ENCODE peak calls at places on chromosome 7, in six cellular contexts. G is HepG2, N is GM12878, F is GM12891, V is H1, P is K562. O is an unnamed sample.

GRCh38 chr7:87192784-87193487 is 26.6 kb downstream of the TMEM243 start:
- DNase-seq in G (no peak), N (no peak), F (no peak), V (no peak), P (no peak), O (no peak)

GRCh38 chr7:2722591-2722990 is 34.6 kb downstream of the AMZ1 start:
- DNase-seq in G (no peak), N (no peak), F (no peak), V (no peak), P (no peak), O (no peak)

GRCh38 chr7:141097430-141097829 is 23.6 kb downstream of the TMEM178B start:
- DNase-seq in G (no peak), N (no peak), F (no peak), V (no peak), P (peak; percentile 31), O (no peak)

GRCh38 chr7:42858570-42858969 is 53.3 kb downstream of the C7orf25 start:
- DNase-seq in G (no peak), N (no peak), F (no peak), V (no peak), P (no peak), O (no peak)

GRCh38 chr7:92872701-92873100 is 36.3 kb upstream of the CDK6 start:
- DNase-seq in G (no peak), N (no peak), F (no peak), V (no peak), P (no peak), O (no peak)

GRCh38 chr7:101163281-101164070 is 1.9 kb downstream of the VGF start:
- DNase-seq in G (no peak), N (no peak), F (no peak), V (peak; percentile 82), P (peak; percentile 74), O (no peak)

GRCh38 chr7:150503581-150503980 is 11.1 kb upstream of the GIMAP7 start:
- DNase-seq in G (no peak), N (no peak), F (no peak), V (no peak), P (no peak), O (no peak)

GRCh38 chr7:1979591-1980560 is 252.9 kb downstream of the MAD1L1 start:
- DNase-seq in G (no peak), N (no peak), F (peak; percentile 79), V (no peak), P (peak; percentile 34), O (peak; percentile 75)

GRCh38 chr7:120260111-120260510 is 12.9 kb upstream of the KCND2 start:
- DNase-seq in G (no peak), N (no peak), F (no peak), V (no peak), P (no peak), O (no peak)

GRCh38 chr7:41881313-41882130 is 178.6 kb upstream of the INHBA start:
- DNase-seq in G (no peak), N (peak; percentile 98), F (peak; percentile 52), V (no peak), P (no peak), O (peak; percentile 52)

GRCh38 chr7:18590259-18590658 is 94.7 kb downstream of the HDAC9 start:
- DNase-seq in G (no peak), N (no peak), F (no peak), V (no peak), P (no peak), O (no peak)

GRCh38 chr7:127900735-127901685 is 130.2 kb downstream of the LRRC4 start:
- DNase-seq in G (no peak), N (peak; percentile 60), F (no peak), V (peak; percentile 52), P (no peak), O (no peak)

GRCh38 chr7:1725199-1725701 is 55.2 kb downstream of the ELFN1 start:
- DNase-seq in G (no peak), N (no peak), F (no peak), V (no peak), P (no peak), O (no peak)

GRCh38 chr7:140996-141395 is 51.4 kb upstream of the FAM20C start:
- DNase-seq in G (no peak), N (no peak), F (no peak), V (no peak), P (no peak), O (no peak)

GRCh38 chr7:85021090-85021704 is 165.7 kb downstream of the SEMA3D start:
- DNase-seq in G (no peak), N (no peak), F (no peak), V (no peak), P (peak; percentile 22), O (no peak)

GRCh38 chr7:123041085-123041484 is 45.6 kb upstream of the TAS2R16 start:
- DNase-seq in G (no peak), N (no peak), F (no peak), V (no peak), P (no peak), O (no peak)

DNA sequence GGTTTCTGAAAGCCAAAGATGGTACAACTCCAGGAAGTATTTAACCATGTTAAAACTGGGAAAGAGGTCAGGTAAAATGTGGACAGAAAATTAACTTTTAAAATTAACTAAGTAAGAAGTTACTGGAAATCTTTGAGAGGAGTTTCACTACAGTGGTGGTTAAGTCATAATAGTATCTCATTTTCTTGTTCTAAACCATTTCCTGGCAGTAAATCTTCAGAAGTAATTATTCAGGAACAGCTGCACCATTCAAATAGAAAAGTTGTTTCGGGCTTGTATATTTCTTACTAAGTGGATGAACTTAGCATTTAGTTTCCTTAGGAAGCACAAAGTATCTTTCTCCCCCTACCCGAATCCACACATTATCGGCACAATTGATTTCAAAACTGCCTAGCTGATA is 27.1 kb downstream of the COPG2 start:
- DNase-seq in G (no peak), N (no peak), F (no peak), V (no peak), P (no peak), O (no peak)
- TF ChIP-seq POLR2A in G (no peak), N (no peak), F (no peak), V (no peak), P (no peak), O (no peak)

GRCh38 chr7:121752706-121753105 is 120.3 kb upstream of the PTPRZ1 start:
- DNase-seq in G (peak; percentile 5), N (no peak), F (no peak), V (no peak), P (no peak), O (no peak)
- TF ChIP-seq TAF1 in G (no peak), N (no peak), F (no peak), V (no peak), P (no peak), O (no peak)

GRCh38 chr7:73682745-73683055 is 553 bp downstream of the DNAJC30 start:
- DNase-seq in G (no peak), N (no peak), F (no peak), V (no peak), P (no peak), O (no peak)

GRCh38 chr7:73685311-73685710 is 1.9 kb downstream of the BUD23 start:
- DNase-seq in G (no peak), N (no peak), F (no peak), V (no peak), P (no peak), O (no peak)

GRCh38 chr7:73683916-73684693 is 708 bp downstream of the BUD23 start:
- DNase-seq in G (no peak), N (no peak), F (no peak), V (no peak), P (no peak), O (no peak)

GRCh38 chr7:73681031-73681430 is 2.2 kb downstream of the DNAJC30 start:
- DNase-seq in G (no peak), N (no peak), F (no peak), V (no peak), P (no peak), O (no peak)

DNA sequence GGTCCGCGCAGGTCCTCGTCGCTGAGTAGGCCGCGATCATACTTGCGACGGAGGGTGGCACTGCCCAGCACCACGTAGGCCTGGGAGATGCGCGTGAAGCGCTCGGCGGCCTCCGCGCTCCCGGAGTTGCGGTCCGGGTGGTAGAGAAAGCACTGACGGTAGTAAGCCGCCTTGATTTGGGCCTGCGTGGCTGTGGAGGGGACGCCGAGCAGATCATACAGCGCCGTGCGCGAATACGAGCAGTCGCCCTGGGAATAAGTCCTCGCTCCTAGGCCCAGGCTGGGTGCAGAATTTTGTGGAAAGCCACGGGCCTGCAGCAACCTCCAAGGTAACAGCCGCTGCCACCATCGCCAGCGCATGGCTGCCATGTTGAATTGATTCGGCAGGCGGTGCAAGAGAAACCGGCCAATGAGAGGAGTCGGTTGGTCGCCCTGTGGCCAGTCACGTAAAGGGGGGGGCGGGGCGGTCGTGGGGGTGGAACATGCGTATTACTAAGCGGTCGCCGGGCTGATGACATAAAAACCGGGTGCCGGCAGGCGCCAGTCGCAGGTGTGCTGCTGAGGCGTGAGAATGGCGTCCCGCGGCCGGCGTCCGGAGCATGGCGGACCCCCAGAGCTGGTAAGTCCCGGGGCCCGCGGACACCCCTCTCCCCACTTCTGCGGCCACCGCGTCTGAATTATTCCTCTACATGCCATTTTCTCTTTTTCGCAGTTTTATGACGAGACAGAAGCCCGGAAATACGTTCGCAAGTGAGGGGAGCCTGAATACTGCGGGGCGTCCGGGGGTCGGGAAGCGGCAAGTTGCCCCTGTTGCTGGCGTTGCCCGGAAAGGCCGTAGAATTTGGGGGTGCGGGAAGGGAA is at the start of the genes BUD23 and DNAJC30:
- DNase-seq in G (peak; percentile 91), N (peak; percentile 71), F (peak; percentile 97), V (peak; percentile 94), P (peak; percentile 99), O (peak; percentile 96)
- TF ChIP-seq POLR2AphosphoS5 in G (peak; percentile 85), N (peak; percentile 92), F (peak; percentile 84), V (peak; percentile 95), P (peak; percentile 87), O (peak; percentile 72)

DNA sequence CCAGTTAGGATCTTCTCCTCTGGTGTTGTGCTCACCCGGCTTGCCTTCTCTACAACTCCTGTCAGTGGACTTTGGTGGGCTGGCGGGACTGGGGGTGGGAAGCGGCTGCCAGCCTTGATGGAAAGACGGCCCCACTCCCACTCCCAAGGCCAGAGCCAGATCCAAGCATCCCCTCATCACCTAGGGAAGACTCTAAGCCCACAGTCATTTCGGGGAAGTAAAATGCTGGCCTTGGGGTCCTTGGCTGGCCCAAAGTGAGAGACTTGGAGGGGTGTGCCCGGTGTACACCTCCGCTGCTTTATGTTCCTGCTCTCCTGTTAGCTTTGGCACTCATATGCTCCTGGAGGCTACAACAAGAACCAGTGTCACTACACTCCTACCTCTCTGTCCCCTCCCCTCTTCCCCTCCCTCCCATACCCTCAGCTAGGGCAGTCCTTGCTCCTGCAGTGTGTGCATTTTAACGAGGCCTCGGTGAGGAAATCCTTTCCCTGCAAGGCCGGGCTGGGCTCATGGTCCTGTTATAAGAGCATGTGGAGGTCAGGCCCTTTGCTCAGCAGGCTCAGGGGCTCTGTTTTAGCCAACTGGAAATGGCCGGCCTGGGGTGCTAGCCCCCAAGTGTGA is 995 bp upstream of the HOXA10 start:
- DNase-seq in G (no peak), N (no peak), F (no peak), V (peak; percentile 45), P (no peak), O (no peak)
- TF ChIP-seq POLR2A in G (no peak), N (no peak), F (no peak), V (no peak), P (no peak), O (no peak)

DNA sequence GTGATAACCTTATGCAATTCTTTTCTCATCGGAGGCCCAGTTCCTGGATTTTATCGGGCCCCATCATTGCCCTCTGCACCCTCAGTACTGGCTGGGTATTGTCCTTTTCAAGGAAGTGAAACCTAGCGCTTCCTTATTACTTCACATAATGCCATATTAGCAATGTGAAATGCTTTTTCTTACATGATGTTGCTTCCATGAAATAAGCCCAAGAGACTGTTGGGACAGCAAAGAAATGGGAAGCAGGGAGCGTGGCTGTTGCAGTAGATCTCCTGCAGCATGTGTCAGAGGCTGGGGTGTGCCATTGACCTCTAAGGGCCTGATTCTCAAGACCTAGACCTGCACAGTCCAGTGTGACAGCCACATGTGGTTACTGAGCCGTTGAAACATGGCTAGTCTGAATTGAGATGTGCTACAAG is 8.1 kb downstream of the CHN2 start:
- DNase-seq in G (no peak), N (no peak), F (no peak), V (no peak), P (no peak), O (no peak)
- TF ChIP-seq TAF1 in G (no peak), N (no peak), F (no peak), V (no peak), P (no peak), O (no peak)

O was measured in GM12892.